ENCODE peak calls at places on chromosomes 11 and 22, in six cellular contexts. One of them, this sample, is unnamed.
A peak's percentile ranks its signal among the peaks of the same experiment; 100 is the strongest.

GRCh38 chr22:20566420-20567260 is 59.2 kb downstream of the MED15 start:
- DNase-seq in K562: no peak
- DNase-seq in H1: no peak
- DNase-seq in HepG2: no peak
- DNase-seq in HCT116: no peak
- DNase-seq in GM12878: no peak
- DNase-seq in this sample: no peak

GRCh38 chr11:104547996-104548661 is 350.1 kb downstream of the CASP12 start:
- DNase-seq in H1: no peak
- DNase-seq in K562: no peak
- DNase-seq in HCT116: no peak
- DNase-seq in HepG2: no peak
- DNase-seq in GM12878: no peak
- DNase-seq in this sample: peak; percentile 22

GRCh38 chr11:110907629-110908028 is 195.4 kb upstream of the ARHGAP20 start:
- DNase-seq in H1: no peak
- DNase-seq in GM12878: no peak
- DNase-seq in HepG2: no peak
- DNase-seq in K562: no peak
- DNase-seq in HCT116: no peak
- DNase-seq in this sample: no peak

GRCh38 chr11:131661137-131661536 is 290.7 kb downstream of the NTM start:
- DNase-seq in HCT116: no peak
- DNase-seq in GM12878: no peak
- DNase-seq in HepG2: no peak
- DNase-seq in K562: no peak
- DNase-seq in H1: no peak
- DNase-seq in this sample: no peak

GRCh38 chr11:47004595-47005033 is 68.1 kb downstream of the CSTPP1 start:
- DNase-seq in K562: peak; percentile 81
- DNase-seq in GM12878: no peak
- DNase-seq in HCT116: no peak
- DNase-seq in H1: no peak
- DNase-seq in HepG2: peak; percentile 96
- DNase-seq in this sample: no peak

GRCh38 chr11:89381094-89381493 is 110.1 kb downstream of the NOX4 start:
- DNase-seq in HCT116: no peak
- DNase-seq in GM12878: no peak
- DNase-seq in H1: no peak
- DNase-seq in HepG2: no peak
- DNase-seq in K562: no peak
- DNase-seq in this sample: no peak

GRCh38 chr22:36465232-36466021 is 16.0 kb downstream of the TXN2 start:
- DNase-seq in H1: no peak
- DNase-seq in GM12878: no peak
- DNase-seq in HepG2: peak; percentile 31
- DNase-seq in HCT116: peak; percentile 86
- DNase-seq in K562: no peak
- DNase-seq in this sample: no peak

GRCh38 chr11:86978756-86979608 is 23.8 kb upstream of the FZD4 start:
- DNase-seq in HepG2: no peak
- DNase-seq in H1: no peak
- DNase-seq in K562: peak; percentile 42
- DNase-seq in HCT116: peak; percentile 21
- DNase-seq in GM12878: no peak
- DNase-seq in this sample: no peak

GRCh38 chr22:35841907-35842518 is 124.3 kb downstream of the APOL5 start:
- DNase-seq in K562: no peak
- DNase-seq in HepG2: no peak
- DNase-seq in H1: no peak
- DNase-seq in HCT116: no peak
- DNase-seq in GM12878: no peak
- DNase-seq in this sample: no peak

GRCh38 chr11:59669611-59670009 is 773 bp upstream of the PATL1 start:
- DNase-seq in K562: no peak
- DNase-seq in GM12878: no peak
- DNase-seq in HCT116: no peak
- DNase-seq in H1: no peak
- DNase-seq in HepG2: no peak
- DNase-seq in this sample: peak; percentile 26

DNA sequence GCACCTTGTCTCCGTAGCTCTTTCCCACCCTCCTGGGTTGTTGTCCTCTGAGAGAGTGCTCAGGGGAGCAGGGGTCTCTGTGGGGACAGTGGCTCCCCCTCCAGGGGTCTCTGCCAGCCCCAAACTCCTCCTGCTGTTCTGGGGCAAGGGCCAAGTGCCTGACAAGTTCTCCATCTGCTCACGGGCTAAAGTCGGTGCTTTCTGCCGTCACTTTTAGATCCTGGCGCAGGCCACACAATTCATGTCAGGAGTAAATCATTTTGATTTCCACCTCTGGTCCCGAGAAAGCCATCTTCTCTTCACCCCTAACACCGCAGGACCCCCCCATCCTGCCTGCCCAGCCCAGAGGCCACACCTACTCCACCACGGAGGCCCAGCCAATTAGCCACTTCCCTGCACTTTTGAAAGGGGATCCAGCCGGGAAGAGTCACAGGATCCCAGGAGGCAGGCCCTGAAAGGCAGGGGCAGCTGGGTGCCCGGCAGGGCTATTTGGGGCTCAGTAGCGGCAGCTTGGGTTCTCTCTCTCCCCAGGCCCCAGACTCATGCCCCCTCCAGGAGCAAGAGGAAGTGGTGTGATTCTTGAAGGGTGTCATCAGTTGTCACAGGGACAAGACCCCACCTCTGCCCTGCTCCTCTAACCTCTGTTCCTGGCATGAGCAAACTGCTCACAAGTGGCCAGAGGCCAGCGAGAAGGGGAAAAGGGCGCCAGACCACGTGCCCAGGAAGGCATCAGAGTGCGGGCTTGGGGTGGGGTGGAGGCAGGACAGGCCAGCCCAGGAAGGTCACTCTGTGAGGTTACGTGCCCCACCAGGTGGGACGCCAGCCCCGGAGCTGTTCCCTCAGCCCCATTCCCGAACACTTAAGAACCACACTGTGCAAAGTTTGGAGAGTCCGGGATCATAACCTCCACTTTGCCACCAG is 1.3 kb downstream of the MACROD1 start:
- DNase-seq in H1: no peak
- DNase-seq in HCT116: no peak
- DNase-seq in GM12878: no peak
- DNase-seq in HepG2: peak; percentile 13
- DNase-seq in K562: peak; percentile 24
- DNase-seq in this sample: peak; percentile 50
- TF ChIP-seq ATF3 in H1: no peak
- TF ChIP-seq ATF3 in HCT116: no peak
- TF ChIP-seq ATF3 in GM12878: no peak
- TF ChIP-seq ATF3 in HepG2: no peak
- TF ChIP-seq ATF3 in K562: no peak
- TF ChIP-seq ATF3 in this sample: no peak

GRCh38 chr11:69643646-69644045 is 2.7 kb downstream of the CCND1 start:
- DNase-seq in GM12878: no peak
- DNase-seq in K562: no peak
- DNase-seq in HCT116: no peak
- DNase-seq in HepG2: no peak
- DNase-seq in H1: no peak
- DNase-seq in this sample: no peak
- TF ChIP-seq ATF3 in GM12878: no peak
- TF ChIP-seq ATF3 in K562: no peak
- TF ChIP-seq ATF3 in HCT116: no peak
- TF ChIP-seq ATF3 in HepG2: no peak
- TF ChIP-seq ATF3 in H1: no peak
- TF ChIP-seq ATF3 in this sample: no peak

GRCh38 chr11:65476632-65477270 is 22.1 kb upstream of the MALAT1 start:
- DNase-seq in GM12878: no peak
- DNase-seq in H1: no peak
- DNase-seq in HCT116: no peak
- DNase-seq in K562: no peak
- DNase-seq in HepG2: no peak
- DNase-seq in this sample: no peak
- TF ChIP-seq ATF3 in GM12878: no peak
- TF ChIP-seq ATF3 in H1: no peak
- TF ChIP-seq ATF3 in HCT116: no peak
- TF ChIP-seq ATF3 in K562: no peak
- TF ChIP-seq ATF3 in HepG2: no peak
- TF ChIP-seq ATF3 in this sample: no peak

DNA sequence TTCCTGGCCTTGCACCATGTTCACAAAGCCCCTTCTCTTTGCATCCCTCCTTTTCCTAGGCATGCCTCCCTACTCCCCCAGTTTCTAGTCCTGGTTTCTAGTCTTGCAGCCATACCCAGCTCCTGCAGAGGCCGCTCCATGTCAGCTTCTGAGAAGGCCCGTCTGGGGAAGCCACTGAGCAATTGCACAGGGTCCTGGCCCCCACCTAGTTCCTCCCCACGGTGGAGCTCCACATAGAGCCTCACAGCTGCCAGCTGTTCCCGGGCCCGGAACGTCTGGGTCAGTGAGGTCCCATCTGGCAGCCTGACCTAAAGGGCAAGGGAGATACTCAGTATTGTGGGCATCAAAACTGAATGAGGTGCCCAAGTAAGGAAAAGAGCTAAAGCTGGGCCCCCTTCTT is 2.2 kb downstream of the UBXN1 start:
- DNase-seq in GM12878: no peak
- DNase-seq in HepG2: no peak
- DNase-seq in HCT116: no peak
- DNase-seq in H1: no peak
- DNase-seq in K562: no peak
- DNase-seq in this sample: peak; percentile 31
- TF ChIP-seq ATF3 in GM12878: no peak
- TF ChIP-seq ATF3 in HepG2: no peak
- TF ChIP-seq ATF3 in HCT116: no peak
- TF ChIP-seq ATF3 in H1: no peak
- TF ChIP-seq ATF3 in K562: no peak
- TF ChIP-seq ATF3 in this sample: no peak

GRCh38 chr11:1570896-1571759 is 943 bp downstream of the DUSP8 start:
- DNase-seq in GM12878: no peak
- DNase-seq in HCT116: no peak
- DNase-seq in K562: no peak
- DNase-seq in HepG2: no peak
- DNase-seq in H1: no peak
- DNase-seq in this sample: no peak

GRCh38 chr11:1573077-1573846 is 1.2 kb upstream of the DUSP8 start:
- DNase-seq in H1: no peak
- DNase-seq in K562: no peak
- DNase-seq in GM12878: no peak
- DNase-seq in HepG2: no peak
- DNase-seq in HCT116: no peak
- DNase-seq in this sample: no peak

GRCh38 chr11:1571760-1572199 is 291 bp downstream of the DUSP8 start:
- DNase-seq in HCT116: no peak
- DNase-seq in K562: no peak
- DNase-seq in H1: no peak
- DNase-seq in HepG2: no peak
- DNase-seq in GM12878: no peak
- DNase-seq in this sample: no peak

GRCh38 chr11:1573847-1574255 is 1.8 kb upstream of the DUSP8 start:
- DNase-seq in HepG2: no peak
- DNase-seq in HCT116: peak; percentile 39
- DNase-seq in GM12878: no peak
- DNase-seq in K562: no peak
- DNase-seq in H1: no peak
- DNase-seq in this sample: no peak

DNA sequence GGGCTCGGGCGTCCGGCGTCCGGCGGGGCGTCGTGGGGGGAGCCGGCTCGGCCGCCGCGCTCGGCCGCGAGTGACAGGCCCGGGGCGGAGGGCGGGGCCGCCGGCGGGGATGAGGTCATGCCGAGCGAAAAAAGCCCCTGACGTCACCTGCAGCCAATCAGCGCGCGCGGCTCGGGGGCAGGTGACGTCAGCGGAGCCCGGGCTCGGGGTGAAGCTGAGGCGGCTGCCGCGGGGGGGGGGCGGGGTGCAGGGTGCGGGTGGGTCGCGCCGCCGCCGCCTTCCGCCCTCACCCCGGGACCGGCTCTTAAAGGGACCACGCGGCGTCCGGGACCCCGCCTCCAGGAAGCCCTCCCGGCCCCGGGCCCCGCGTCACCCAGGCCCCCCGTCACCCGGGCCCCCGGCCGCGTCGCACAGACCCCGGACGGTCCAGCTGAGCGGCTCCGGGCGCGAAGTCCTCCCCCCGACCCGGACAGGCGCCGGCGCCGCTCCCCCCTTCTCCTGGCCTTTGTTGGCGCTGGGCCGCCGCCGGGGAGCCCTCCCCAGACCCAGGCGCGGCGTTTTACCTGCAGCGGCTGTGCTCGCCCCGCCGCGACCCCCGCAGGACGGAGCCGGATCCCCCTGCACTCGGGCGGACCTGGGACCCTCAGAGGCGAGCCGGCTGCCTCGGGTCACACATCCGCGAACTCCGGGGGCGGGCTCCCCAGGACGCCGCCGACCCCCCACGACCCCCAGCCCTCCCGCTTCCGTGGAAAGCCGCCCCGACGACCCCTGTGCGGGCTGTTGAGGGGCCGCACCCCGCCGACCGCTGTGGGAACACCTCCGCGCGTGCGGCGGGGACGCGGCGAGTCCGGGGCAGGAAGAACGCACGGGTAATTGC is at the start of gene DUSP8:
- DNase-seq in H1: no peak
- DNase-seq in HCT116: peak; percentile 53
- DNase-seq in HepG2: peak; percentile 46
- DNase-seq in K562: peak; percentile 98
- DNase-seq in GM12878: no peak
- DNase-seq in this sample: peak; percentile 81
- TF ChIP-seq ATF3 in H1: peak; percentile 18
- TF ChIP-seq ATF3 in HCT116: no peak
- TF ChIP-seq ATF3 in HepG2: peak; percentile 70
- TF ChIP-seq ATF3 in K562: no peak
- TF ChIP-seq ATF3 in GM12878: no peak
- TF ChIP-seq ATF3 in this sample: no peak

GRCh38 chr11:122706689-122707088 is 51.2 kb downstream of the UBASH3B start:
- DNase-seq in H1: no peak
- DNase-seq in HepG2: peak; percentile 77
- DNase-seq in GM12878: no peak
- DNase-seq in HCT116: no peak
- DNase-seq in K562: no peak
- DNase-seq in this sample: no peak

GRCh38 chr11:122707111-122707510 is 51.6 kb downstream of the UBASH3B start:
- DNase-seq in K562: no peak
- DNase-seq in HCT116: no peak
- DNase-seq in GM12878: no peak
- DNase-seq in H1: no peak
- DNase-seq in HepG2: no peak
- DNase-seq in this sample: no peak

GRCh38 chr11:122703541-122704272 is 48.2 kb downstream of the UBASH3B start:
- DNase-seq in HepG2: no peak
- DNase-seq in HCT116: no peak
- DNase-seq in H1: no peak
- DNase-seq in K562: no peak
- DNase-seq in GM12878: no peak
- DNase-seq in this sample: no peak

GRCh38 chr11:122705396-122705795 is 49.9 kb downstream of the UBASH3B start:
- DNase-seq in HepG2: no peak
- DNase-seq in H1: no peak
- DNase-seq in K562: no peak
- DNase-seq in GM12878: no peak
- DNase-seq in HCT116: no peak
- DNase-seq in this sample: no peak

DNA sequence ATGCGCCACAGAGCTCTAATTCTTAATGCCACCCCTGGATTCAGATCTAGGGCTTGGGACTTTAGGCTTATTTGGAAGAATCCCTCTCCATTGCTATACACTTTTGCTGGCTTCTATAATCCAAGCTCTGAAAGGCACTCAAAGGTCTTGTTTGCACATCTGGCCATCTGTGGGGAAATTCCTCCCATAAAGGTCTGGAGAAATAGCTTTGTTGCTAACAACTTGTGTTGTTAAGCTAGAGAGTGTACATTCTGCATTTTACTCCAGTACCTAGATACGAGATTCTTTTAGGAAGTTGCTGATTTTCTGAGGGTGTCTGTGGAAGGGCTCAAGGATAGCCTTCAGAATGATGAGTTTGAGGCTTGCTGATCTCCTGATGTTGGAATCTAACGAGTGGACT is 50.7 kb downstream of the UBASH3B start:
- DNase-seq in K562: no peak
- DNase-seq in H1: no peak
- DNase-seq in GM12878: no peak
- DNase-seq in HepG2: peak; percentile 88
- DNase-seq in HCT116: no peak
- DNase-seq in this sample: no peak
- TF ChIP-seq ATF3 in K562: no peak
- TF ChIP-seq ATF3 in H1: no peak
- TF ChIP-seq ATF3 in GM12878: no peak
- TF ChIP-seq ATF3 in HepG2: no peak
- TF ChIP-seq ATF3 in HCT116: no peak
- TF ChIP-seq ATF3 in this sample: no peak